ENCODE peak calls at places on chromosomes 13 and 19, in six cellular contexts. N is endodermal cell, C is upper lobe of right lung, I is fibroblast of mammary gland, F is A673, H is cardiac fibroblast. P is an unnamed sample.

GRCh38 chr13:83449666-83450395 is 432.4 kb downstream of the SLITRK1 start:
- DNase-seq in F (no peak), H (peak; percentile 53), C (no peak), N (no peak), I (peak; percentile 80), P (peak; percentile 0)

GRCh38 chr19:16566161-16566560 is 6.1 kb downstream of the SLC35E1 start:
- DNase-seq in H (no peak), C (no peak), N (no peak), I (no peak), F (no peak), P (no peak)

GRCh38 chr13:45402641-45403040 is 15.5 kb downstream of the SLC25A30 start:
- DNase-seq in I (no peak), F (no peak), C (no peak), H (no peak), N (no peak), P (no peak)

GRCh38 chr19:48596679-48597465 is 9.7 kb upstream of the SPACA4 start:
- DNase-seq in I (no peak), N (no peak), C (no peak), F (no peak), H (no peak), P (no peak)

GRCh38 chr19:2546128-2547032 is 70.5 kb downstream of the GADD45B start:
- DNase-seq in N (peak; percentile 85), I (peak; percentile 19), H (peak; percentile 55), F (no peak), C (peak; percentile 94), P (peak; percentile 32)

GRCh38 chr13:76023644-76024043 is 387.5 kb downstream of the LMO7 start:
- DNase-seq in N (no peak), H (peak; percentile 32), C (no peak), I (no peak), F (no peak), P (no peak)

GRCh38 chr13:96991072-96991471 is 3.2 kb downstream of the OXGR1 start:
- DNase-seq in I (no peak), C (no peak), H (no peak), N (no peak), F (no peak), P (no peak)

GRCh38 chr19:1237754-1238372 is at the start of gene CBARP:
- DNase-seq in I (no peak), N (peak; percentile 83), H (no peak), F (no peak), C (peak; percentile 66), P (peak; percentile 34)

GRCh38 chr13:85651440-85651839 is 147.8 kb downstream of the SLITRK6 start:
- DNase-seq in F (no peak), H (no peak), C (no peak), I (no peak), N (no peak), P (no peak)

GRCh38 chr19:41957838-41958366 is 1.2 kb downstream of the RABAC1 start:
- DNase-seq in C (peak; percentile 85), N (peak; percentile 94), I (peak; percentile 82), F (peak; percentile 86), H (peak; percentile 83), P (peak; percentile 80)

GRCh38 chr19:49469828-49470614 is 4.0 kb upstream of the FLT3LG start:
- DNase-seq in I (no peak), H (no peak), C (no peak), F (no peak), N (no peak), P (peak; percentile 49)

GRCh38 chr19:28313633-28314032 is 899.3 kb downstream of the UQCRFS1 start:
- DNase-seq in F (peak; percentile 85), H (peak; percentile 77), I (peak; percentile 95), C (no peak), N (no peak), P (peak; percentile 60)

GRCh38 chr13:34416833-34417425 is 525.1 kb upstream of the NBEA start:
- DNase-seq in F (no peak), C (no peak), H (peak; percentile 71), I (peak; percentile 83), N (no peak), P (peak; percentile 46)

GRCh38 chr19:19034204-19034624 is 811 bp downstream of the ARMC6 start:
- DNase-seq in I (peak; percentile 73), H (peak; percentile 71), C (peak; percentile 80), N (peak; percentile 90), F (peak; percentile 90), P (peak; percentile 59)

GRCh38 chr13:21458816-21459701 is at the start of gene ZDHHC20:
- DNase-seq in H (peak; percentile 84), F (peak; percentile 89), N (peak; percentile 97), C (peak; percentile 94), I (peak; percentile 74), P (peak; percentile 87)

GRCh38 chr13:84050551-84050950 is 168.3 kb upstream of the SLITRK1 start:
- DNase-seq in I (no peak), N (no peak), C (no peak), F (no peak), H (no peak), P (no peak)

GRCh38 chr19:7373862-7374261 is 25.1 kb downstream of the ARHGEF18 start:
- DNase-seq in C (no peak), H (no peak), N (no peak), I (peak; percentile 21), F (peak; percentile 23), P (no peak)

GRCh38 chr19:850979-851335 is 1.1 kb upstream of the ELANE start:
- DNase-seq in H (no peak), N (no peak), C (peak; percentile 65), F (no peak), I (no peak), P (no peak)

GRCh38 chr13:69474286-69474685 is 633.3 kb upstream of the ATXN8OS start:
- DNase-seq in N (no peak), F (no peak), C (no peak), H (no peak), I (no peak), P (no peak)

GRCh38 chr13:112510002-112510780 is 77.8 kb downstream of the TUBGCP3 start:
- DNase-seq in N (peak; percentile 83), I (peak; percentile 70), F (peak; percentile 65), H (peak; percentile 67), C (no peak), P (peak; percentile 69)

GRCh38 chr19:55695511-55696290 is 20.7 kb downstream of the EPN1 start:
- DNase-seq in F (no peak), C (peak; percentile 42), H (no peak), N (no peak), I (no peak), P (no peak)

GRCh38 chr13:95628488-95628887 is 16.0 kb downstream of the DZIP1 start:
- DNase-seq in H (no peak), C (no peak), F (no peak), N (no peak), I (peak; percentile 20), P (no peak)
- TF ChIP-seq CTCF in H (no peak), C (no peak), F (no peak), N (no peak), I (no peak), P (no peak)

GRCh38 chr13:92896842-92897241 is 329.8 kb upstream of the GPC6 start:
- DNase-seq in I (peak; percentile 27), H (peak; percentile 25), N (peak; percentile 46), C (no peak), F (peak; percentile 55), P (peak; percentile 25)
- TF ChIP-seq CTCF in I (no peak), H (no peak), N (peak; percentile 77), C (no peak), F (peak; percentile 29), P (peak; percentile 12)

GRCh38 chr13:20263393-20264044 is 31.4 kb upstream of the GJB6 start:
- DNase-seq in N (no peak), H (no peak), I (no peak), F (no peak), C (no peak), P (no peak)

GRCh38 chr13:20270163-20270865 is 38.2 kb upstream of the GJB6 start:
- DNase-seq in C (no peak), I (no peak), H (no peak), N (no peak), F (no peak), P (no peak)

GRCh38 chr13:20258963-20259288 is 26.8 kb upstream of the GJB6 start:
- DNase-seq in N (no peak), H (no peak), C (no peak), I (no peak), F (no peak), P (no peak)

GRCh38 chr13:20264271-20265018 is 32.3 kb upstream of the GJB6 start:
- DNase-seq in N (no peak), H (no peak), C (no peak), F (no peak), I (no peak), P (no peak)
- TF ChIP-seq CTCF in N (no peak), H (no peak), C (no peak), F (no peak), I (no peak), P (no peak)

GRCh38 chr13:59487883-59488282 is 675.8 kb downstream of the DIAPH3 start:
- DNase-seq in N (no peak), H (no peak), F (no peak), I (no peak), C (no peak), P (no peak)
- TF ChIP-seq CTCF in N (peak; percentile 71), H (peak; percentile 4), F (peak; percentile 29), I (no peak), C (no peak), P (no peak)

GRCh38 chr19:45585158-45585577 is 566 bp upstream of the OPA3 start:
- DNase-seq in H (no peak), C (no peak), N (no peak), I (no peak), F (no peak), P (no peak)

GRCh38 chr19:45581576-45581975 is 3.0 kb downstream of the OPA3 start:
- DNase-seq in F (no peak), C (no peak), I (no peak), H (no peak), N (no peak), P (no peak)

GRCh38 chr19:45589768-45590167 is 5.2 kb upstream of the OPA3 start:
- DNase-seq in I (no peak), N (no peak), H (no peak), C (no peak), F (no peak), P (no peak)

GRCh38 chr19:45587873-45588272 is 3.3 kb upstream of the OPA3 start:
- DNase-seq in C (no peak), H (no peak), F (no peak), I (peak; percentile 39), N (no peak), P (no peak)

GRCh38 chr19:45584332-45585157 is at the start of gene OPA3:
- DNase-seq in I (peak; percentile 100), N (peak; percentile 99), F (peak; percentile 100), H (peak; percentile 100), C (peak; percentile 100), P (peak; percentile 100)
- TF ChIP-seq CTCF in I (no peak), N (peak; percentile 66), F (no peak), H (no peak), C (peak; percentile 25), P (no peak)

P was measured in fibroblast of villous mesenchyme.